ENCODE peak calls at places on chromosomes 7 and 10, in four cellular contexts. One of them, this sample, is unnamed. For H3K4me1 and H3K27me3, the result is how much of the 10 kb centered on the place peaks cover.

GRCh38 chr7:29587195-29587808 is 23.7 kb downstream of the PRR15 start:
- DNase-seq in CD8-positive, alpha-beta T cell: no peak
- DNase-seq in HCT116: no peak
- DNase-seq in iPS DF 6.9: no peak
- DNase-seq in this sample: no peak

GRCh38 chr7:31815796-31816195 is 128.8 kb downstream of the PPP1R17 start:
- DNase-seq in CD8-positive, alpha-beta T cell: no peak
- DNase-seq in HCT116: no peak
- DNase-seq in iPS DF 6.9: no peak
- DNase-seq in this sample: no peak

GRCh38 chr7:14196555-14196954 is 207.1 kb upstream of the ETV1 start:
- DNase-seq in CD8-positive, alpha-beta T cell: no peak
- DNase-seq in HCT116: no peak
- DNase-seq in iPS DF 6.9: no peak
- DNase-seq in this sample: no peak

GRCh38 chr7:53835301-53835700 is 706.9 kb upstream of the VSTM2A start:
- DNase-seq in CD8-positive, alpha-beta T cell: no peak
- DNase-seq in HCT116: no peak
- DNase-seq in iPS DF 6.9: no peak
- DNase-seq in this sample: no peak

GRCh38 chr10:7471720-7472367 is 61.0 kb upstream of the SFMBT2 start:
- DNase-seq in CD8-positive, alpha-beta T cell: no peak
- DNase-seq in HCT116: no peak
- DNase-seq in iPS DF 6.9: no peak
- DNase-seq in this sample: no peak

GRCh38 chr7:151552352-151553028 is 32.8 kb upstream of the RHEB start:
- DNase-seq in CD8-positive, alpha-beta T cell: no peak
- DNase-seq in HCT116: no peak
- DNase-seq in iPS DF 6.9: no peak
- DNase-seq in this sample: no peak

GRCh38 chr7:101563198-101563901 is 65.7 kb downstream of the MYL10 start:
- DNase-seq in CD8-positive, alpha-beta T cell: no peak
- DNase-seq in HCT116: no peak
- DNase-seq in iPS DF 6.9: no peak
- DNase-seq in this sample: no peak

GRCh38 chr7:132453825-132454224 is 122.4 kb downstream of the PLXNA4 start:
- DNase-seq in CD8-positive, alpha-beta T cell: no peak
- DNase-seq in HCT116: no peak
- DNase-seq in iPS DF 6.9: no peak
- DNase-seq in this sample: no peak

GRCh38 chr7:7352845-7353244 is 170.5 kb downstream of the C1GALT1 start:
- DNase-seq in CD8-positive, alpha-beta T cell: no peak
- DNase-seq in HCT116: no peak
- DNase-seq in iPS DF 6.9: peak
- DNase-seq in this sample: no peak

GRCh38 chr7:77351539-77352004 is 64.6 kb downstream of the GSAP start:
- DNase-seq in CD8-positive, alpha-beta T cell: peak
- DNase-seq in HCT116: no peak
- DNase-seq in iPS DF 6.9: no peak
- DNase-seq in this sample: no peak

GRCh38 chr10:378230-378929 is 243.1 kb downstream of the ZMYND11 start:
- DNase-seq in CD8-positive, alpha-beta T cell: no peak
- DNase-seq in HCT116: no peak
- DNase-seq in iPS DF 6.9: no peak
- DNase-seq in this sample: no peak

GRCh38 chr10:110790913-110791525 is 80.7 kb upstream of the PDCD4 start:
- DNase-seq in CD8-positive, alpha-beta T cell: no peak
- DNase-seq in HCT116: no peak
- DNase-seq in iPS DF 6.9: no peak
- DNase-seq in this sample: no peak
- H3K4me1 ChIP-seq in CD8-positive, alpha-beta T cell: under half
- H3K4me1 ChIP-seq in HCT116: under half
- H3K4me1 ChIP-seq in iPS DF 6.9: under half
- H3K4me1 ChIP-seq in this sample: half or more

DNA sequence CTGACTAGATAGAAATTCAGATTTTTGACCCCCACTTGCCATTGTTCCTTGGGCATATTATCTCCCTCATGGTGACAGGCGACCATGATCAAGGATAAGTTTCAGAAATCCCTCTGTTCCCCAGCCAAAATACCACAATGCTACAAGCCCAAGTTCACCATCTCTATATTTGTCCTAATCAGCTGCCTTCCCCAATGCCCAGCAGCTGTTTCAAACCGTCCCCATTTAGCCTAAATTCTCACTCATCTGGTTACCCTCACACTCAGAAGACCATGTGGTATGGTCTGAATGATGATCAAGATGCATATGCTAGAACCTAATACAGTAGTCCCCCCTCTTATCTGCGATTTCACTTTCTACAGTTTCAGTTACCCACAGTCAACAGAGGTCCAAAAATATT is 956 bp upstream of the GJC3 start:
- DNase-seq in CD8-positive, alpha-beta T cell: no peak
- DNase-seq in HCT116: no peak
- DNase-seq in iPS DF 6.9: no peak
- DNase-seq in this sample: no peak
- H3K27me3 ChIP-seq in CD8-positive, alpha-beta T cell: under half
- H3K27me3 ChIP-seq in HCT116: under half
- H3K27me3 ChIP-seq in iPS DF 6.9: under half
- H3K27me3 ChIP-seq in this sample: under half

GRCh38 chr7:107592361-107593024 is 12.4 kb downstream of the BCAP29 start:
- DNase-seq in CD8-positive, alpha-beta T cell: no peak
- DNase-seq in HCT116: no peak
- DNase-seq in iPS DF 6.9: no peak
- DNase-seq in this sample: no peak

GRCh38 chr7:107596881-107597581 is 17.0 kb downstream of the BCAP29 start:
- DNase-seq in CD8-positive, alpha-beta T cell: no peak
- DNase-seq in HCT116: no peak
- DNase-seq in iPS DF 6.9: no peak
- DNase-seq in this sample: no peak

GRCh38 chr7:107593025-107593410 is 13.0 kb downstream of the BCAP29 start:
- DNase-seq in CD8-positive, alpha-beta T cell: no peak
- DNase-seq in HCT116: no peak
- DNase-seq in iPS DF 6.9: no peak
- DNase-seq in this sample: peak

GRCh38 chr7:107597582-107597916 is 17.5 kb downstream of the BCAP29 start:
- DNase-seq in CD8-positive, alpha-beta T cell: no peak
- DNase-seq in HCT116: no peak
- DNase-seq in iPS DF 6.9: no peak
- DNase-seq in this sample: no peak

DNA sequence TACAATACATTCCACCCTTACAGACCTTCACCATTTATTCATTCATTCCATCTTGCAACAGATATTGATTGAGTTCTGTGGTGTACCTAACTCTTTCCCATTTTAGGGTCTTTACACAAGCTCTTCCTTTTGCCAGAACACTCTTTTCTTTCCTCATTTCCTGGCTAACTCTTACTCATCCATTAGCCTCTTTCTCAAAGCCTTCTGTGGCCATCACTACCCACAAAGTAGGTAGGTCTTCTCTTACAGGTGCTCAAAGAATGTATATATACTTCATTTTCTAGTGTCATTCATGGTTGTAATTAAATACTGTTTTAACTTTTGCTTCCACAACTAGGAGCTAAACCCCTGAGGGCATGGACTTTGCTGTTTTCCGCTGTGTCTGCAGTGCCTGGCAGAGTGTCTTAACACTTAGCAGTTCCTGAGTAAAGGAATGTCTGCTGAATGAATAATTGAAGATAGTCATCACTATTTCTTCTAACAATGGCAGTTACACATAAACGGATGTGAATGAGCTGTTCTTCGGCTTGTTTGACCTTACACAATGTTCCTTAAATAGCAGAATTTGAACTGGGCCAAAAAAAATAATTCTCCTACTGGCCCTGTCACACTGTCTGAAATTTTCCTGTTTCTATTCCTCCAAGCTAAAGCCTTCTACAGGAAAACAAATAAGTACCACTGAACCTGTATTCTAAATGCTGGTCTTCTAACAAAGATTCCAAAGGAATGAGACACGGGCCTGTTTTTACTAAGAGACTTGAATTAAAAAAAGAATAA is 15.1 kb downstream of the BCAP29 start:
- DNase-seq in CD8-positive, alpha-beta T cell: no peak
- DNase-seq in HCT116: no peak
- DNase-seq in iPS DF 6.9: no peak
- DNase-seq in this sample: peak
- H3K27ac ChIP-seq in CD8-positive, alpha-beta T cell: no peak
- H3K27ac ChIP-seq in HCT116: no peak
- H3K27ac ChIP-seq in iPS DF 6.9: no peak
- H3K27ac ChIP-seq in this sample: no peak

GRCh38 chr7:57370739-57371098 is 79.3 kb upstream of the ZNF716 start:
- DNase-seq in CD8-positive, alpha-beta T cell: no peak
- DNase-seq in HCT116: no peak
- DNase-seq in iPS DF 6.9: no peak
- DNase-seq in this sample: no peak
- H3K4me1 ChIP-seq in CD8-positive, alpha-beta T cell: under half
- H3K4me1 ChIP-seq in HCT116: under half
- H3K4me1 ChIP-seq in iPS DF 6.9: under half
- H3K4me1 ChIP-seq in this sample: under half

GRCh38 chr10:22253578-22253882 is 35.7 kb upstream of the EBLN1 start:
- DNase-seq in CD8-positive, alpha-beta T cell: peak
- DNase-seq in HCT116: no peak
- DNase-seq in iPS DF 6.9: no peak
- DNase-seq in this sample: no peak
- H3K27me3 ChIP-seq in CD8-positive, alpha-beta T cell: under half
- H3K27me3 ChIP-seq in HCT116: under half
- H3K27me3 ChIP-seq in iPS DF 6.9: under half
- H3K27me3 ChIP-seq in this sample: half or more

GRCh38 chr10:49521062-49521461 is 17.9 kb downstream of the ERCC6 start:
- DNase-seq in CD8-positive, alpha-beta T cell: no peak
- DNase-seq in HCT116: no peak
- DNase-seq in iPS DF 6.9: no peak
- DNase-seq in this sample: no peak
- H3K27ac ChIP-seq in CD8-positive, alpha-beta T cell: no peak
- H3K27ac ChIP-seq in HCT116: no peak
- H3K27ac ChIP-seq in iPS DF 6.9: no peak
- H3K27ac ChIP-seq in this sample: no peak

This sample was measured in cardiac muscle cell.